ENCODE peak calls at places on chromosomes 3 and 15, in six cellular contexts. L is CD8-positive, alpha-beta T cell; M is AG04450; H is nephron progenitor cell; W is esophagus muscularis mucosa; A is fibroblast of mammary gland. Q is an unnamed sample.

GRCh38 chr3:81995334-81995733 is 233.9 kb upstream of the GBE1 start:
- DNase-seq in L (no peak), M (no peak), H (no peak), W (no peak), A (no peak), Q (no peak)

GRCh38 chr3:33440328-33440577 is at the start of gene UBP1:
- DNase-seq in L (no peak), M (no peak), H (peak), W (no peak), A (no peak), Q (no peak)

GRCh38 chr3:71565326-71565725 is 18.2 kb downstream of the FOXP1 start:
- DNase-seq in L (no peak), M (no peak), H (no peak), W (no peak), A (no peak), Q (no peak)

GRCh38 chr3:40546811-40547210 is 22.1 kb downstream of the ZNF621 start:
- DNase-seq in L (no peak), M (peak), H (no peak), W (no peak), A (peak), Q (no peak)

GRCh38 chr3:76083992-76084391 is 298.6 kb upstream of the ZNF717 start:
- DNase-seq in L (no peak), M (peak), H (no peak), W (no peak), A (peak), Q (no peak)

GRCh38 chr3:161347726-161348125 is 23.6 kb downstream of the SPTSSB start:
- DNase-seq in L (no peak), M (no peak), H (no peak), W (no peak), A (peak), Q (no peak)

GRCh38 chr15:70559223-70559823 is 204.0 kb downstream of the UACA start:
- DNase-seq in L (peak), M (no peak), H (peak), W (no peak), A (no peak), Q (peak)

GRCh38 chr3:102512734-102513518 is 78.1 kb downstream of the ZPLD1 start:
- DNase-seq in L (no peak), M (no peak), H (no peak), W (no peak), A (no peak), Q (no peak)

GRCh38 chr15:71456812-71457211 is 341.5 kb downstream of the THSD4 start:
- DNase-seq in L (no peak), M (no peak), H (no peak), W (no peak), A (no peak), Q (no peak)

GRCh38 chr3:147038456-147038855 is 367.9 kb downstream of the ZIC4 start:
- DNase-seq in L (no peak), M (no peak), H (no peak), W (no peak), A (peak), Q (no peak)

GRCh38 chr3:177337548-177338331 is 140.5 kb upstream of the TBL1XR1 start:
- DNase-seq in L (peak), M (no peak), H (no peak), W (no peak), A (peak), Q (peak)

GRCh38 chr15:39801641-39802309 is 19.1 kb upstream of the FSIP1 start:
- DNase-seq in L (no peak), M (no peak), H (peak), W (no peak), A (no peak), Q (no peak)

GRCh38 chr3:164477403-164477802 is 600.9 kb downstream of the SI start:
- DNase-seq in L (no peak), M (no peak), H (no peak), W (no peak), A (no peak), Q (no peak)

GRCh38 chr3:134721214-134721613 is 70.4 kb upstream of the KY start:
- DNase-seq in L (no peak), M (no peak), H (no peak), W (no peak), A (peak), Q (no peak)

GRCh38 chr15:57685316-57685715 is 21.2 kb upstream of the POLR2M start:
- DNase-seq in L (no peak), M (no peak), H (no peak), W (no peak), A (no peak), Q (no peak)

GRCh38 chr3:156643729-156644389 is 30.5 kb upstream of the TIPARP start:
- DNase-seq in L (peak), M (peak), H (peak), W (no peak), A (peak), Q (peak)

GRCh38 chr3:129441215-129441614 is 1.2 kb downstream of the IFT122 start:
- DNase-seq in L (no peak), M (no peak), H (no peak), W (no peak), A (no peak), Q (no peak)

GRCh38 chr3:80252113-80252512 is 484.3 kb upstream of the ROBO1 start:
- DNase-seq in L (no peak), M (no peak), H (no peak), W (no peak), A (no peak), Q (no peak)

GRCh38 chr3:155370764-155371503 is 77.5 kb upstream of the STRIT1 start:
- DNase-seq in L (no peak), M (no peak), H (no peak), W (no peak), A (no peak), Q (no peak)

GRCh38 chr3:107855710-107856109 is 235.1 kb downstream of the CD47 start:
- DNase-seq in L (no peak), M (no peak), H (no peak), W (no peak), A (peak), Q (no peak)

GRCh38 chr15:78715930-78716329 is 74.9 kb upstream of the CHRNB4 start:
- DNase-seq in L (no peak), M (no peak), H (no peak), W (peak), A (peak), Q (no peak)

GRCh38 chr15:31396881-31397560 is 70.4 kb downstream of the KLF13 start:
- DNase-seq in L (peak), M (no peak), H (peak), W (peak), A (peak), Q (no peak)

GRCh38 chr15:35306361-35306981 is 221.4 kb upstream of the NANOGP8 start:
- DNase-seq in L (no peak), M (no peak), H (no peak), W (no peak), A (peak), Q (no peak)

DNA sequence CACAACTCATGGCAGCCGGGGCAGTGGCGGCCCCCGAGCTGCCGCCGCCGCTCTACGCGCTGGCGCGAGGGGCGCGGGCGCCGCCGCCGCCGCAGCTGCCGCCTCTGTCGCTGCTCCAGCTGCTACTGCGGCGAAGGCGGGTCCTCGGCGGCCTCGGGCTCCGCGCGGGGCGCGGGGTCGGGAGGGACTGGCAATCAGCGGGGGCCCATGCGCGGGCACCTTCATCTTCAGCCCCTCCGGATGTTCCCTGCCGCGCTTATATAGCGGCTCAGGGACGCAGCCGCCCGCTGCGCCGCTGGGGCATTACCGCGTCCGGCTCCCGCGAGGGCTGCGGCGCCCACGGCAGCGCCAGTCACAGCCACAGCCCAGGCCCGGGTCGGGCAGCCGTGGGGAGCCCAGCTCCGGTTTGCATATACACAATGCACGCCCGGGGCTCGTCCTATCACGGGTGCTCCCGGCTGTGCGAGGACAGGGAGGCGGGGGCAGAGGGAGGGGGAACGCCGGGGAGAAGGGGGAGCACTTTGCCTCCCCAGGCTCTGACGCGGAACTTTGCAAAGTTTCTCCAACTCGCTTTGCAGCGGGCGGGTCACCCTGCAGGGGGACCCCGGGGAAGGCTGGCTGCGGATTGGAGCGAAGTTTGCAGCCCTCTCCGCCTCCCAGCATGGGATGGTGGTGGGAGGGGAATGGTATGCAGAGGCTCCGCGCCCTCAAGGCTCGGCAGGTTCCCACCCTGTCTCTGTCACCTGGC is at the start of gene VGLL3:
- DNase-seq in L (no peak), M (peak), H (peak), W (no peak), A (peak), Q (no peak)
- TF ChIP-seq CTCF in L (no peak), M (peak), H (no peak), W (no peak), A (no peak), Q (no peak)

GRCh38 chr3:186722457-186722856 is 5.3 kb downstream of the KNG1 start:
- DNase-seq in L (no peak), M (no peak), H (no peak), W (peak), A (peak), Q (no peak)
- TF ChIP-seq CTCF in L (no peak), M (peak), H (no peak), W (no peak), A (peak), Q (no peak)

GRCh38 chr3:151166161-151166560 is 36.9 kb downstream of the GPR171 start:
- DNase-seq in L (no peak), M (no peak), H (no peak), W (no peak), A (peak), Q (no peak)
- TF ChIP-seq CTCF in L (peak), M (no peak), H (no peak), W (no peak), A (peak), Q (no peak)

DNA sequence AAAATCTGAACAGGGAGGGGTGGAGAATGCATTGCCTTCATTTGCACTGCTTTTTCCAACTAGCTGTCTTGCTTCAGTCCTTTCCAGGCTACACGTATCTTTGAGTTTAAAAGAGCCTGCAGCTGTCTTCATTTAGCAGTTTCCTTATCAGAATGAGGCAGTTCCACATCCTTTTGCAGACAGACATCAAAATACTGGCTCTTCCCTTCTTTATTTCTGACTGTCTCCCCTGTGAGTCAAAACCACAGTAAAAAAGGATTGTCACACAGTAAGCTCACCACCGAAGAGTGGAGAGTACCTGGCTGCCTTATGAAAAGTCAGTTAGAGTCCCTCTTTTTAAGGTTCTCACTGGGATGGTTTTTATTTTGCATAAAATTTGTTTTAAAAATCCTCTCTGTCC is 205.5 kb upstream of the CD96 start:
- DNase-seq in L (no peak), M (no peak), H (no peak), W (no peak), A (no peak), Q (no peak)
- TF ChIP-seq CTCF in L (no peak), M (no peak), H (no peak), W (no peak), A (no peak), Q (no peak)